ENCODE peak calls at places on chromosomes 1 and 21, in ten cellular contexts. N is prostate gland; O is psoas muscle; Y is AG04450; T is CD4-positive, CD25-positive, alpha-beta regulatory T cell; V is brain microvascular endothelial cell; M is right lobe of liver; X is endothelial cell of umbilical vein; J is iPS DF 6.9; Z is testis. K is an unnamed sample.

GRCh38 chr1:201053155-201053860 is 29.8 kb upstream of the KIF21B start:
- DNase-seq in V (no peak), N (no peak), T (no peak), J (no peak), Z (no peak), M (no peak), O (no peak), Y (no peak), X (no peak), K (peak; percentile 47)

GRCh38 chr1:114299331-114300005 is 145.8 kb upstream of the SYT6 start:
- DNase-seq in M (no peak), X (no peak), Z (no peak), T (no peak), J (no peak), Y (no peak), N (no peak), V (no peak), O (no peak), K (no peak)

GRCh38 chr1:204591473-204592090 is 75.4 kb downstream of the MDM4 start:
- DNase-seq in Y (peak; percentile 16), N (no peak), X (peak; percentile 24), Z (no peak), J (no peak), T (no peak), O (no peak), M (no peak), V (peak; percentile 23), K (no peak)

GRCh38 chr1:3459940-3460652 is 5.6 kb downstream of the ARHGEF16 start:
- DNase-seq in V (no peak), M (peak; percentile 87), N (peak; percentile 79), Z (no peak), Y (no peak), O (peak; percentile 44), X (no peak), T (no peak), J (no peak), K (no peak)

GRCh38 chr21:39593522-39593921 is 19.2 kb upstream of the B3GALT5 start:
- DNase-seq in J (no peak), N (no peak), X (no peak), M (no peak), V (no peak), Y (no peak), O (no peak), Z (no peak), T (no peak), K (no peak)

GRCh38 chr1:145706282-145706681 is 886 bp downstream of the PDZK1 start:
- DNase-seq in Z (no peak), N (no peak), O (no peak), M (no peak), X (no peak), T (no peak), J (no peak), V (peak; percentile 51), Y (no peak), K (no peak)

GRCh38 chr1:50603274-50604271 is 180.3 kb upstream of the DMRTA2 start:
- DNase-seq in Y (no peak), T (no peak), X (peak; percentile 92), V (peak; percentile 25), O (no peak), N (peak; percentile 80), Z (no peak), M (no peak), J (no peak), K (no peak)

GRCh38 chr1:8987881-8988617 is 38.2 kb downstream of the SLC2A7 start:
- DNase-seq in M (no peak), O (peak; percentile 51), X (peak; percentile 64), N (peak; percentile 51), Y (no peak), J (no peak), Z (peak; percentile 72), V (peak; percentile 34), T (peak; percentile 42), K (peak; percentile 63)

GRCh38 chr21:17146426-17146825 is 366.4 kb upstream of the CXADR start:
- DNase-seq in Y (no peak), X (no peak), V (no peak), J (peak; percentile 2), M (no peak), N (no peak), Z (no peak), T (no peak), O (no peak), K (no peak)

GRCh38 chr21:41636636-41637625 is 129.0 kb upstream of the TMPRSS2 start:
- DNase-seq in N (no peak), J (no peak), Y (no peak), Z (no peak), V (no peak), T (no peak), M (no peak), O (no peak), X (no peak), K (no peak)

GRCh38 chr1:243495442-243496172 is 239.8 kb downstream of the SDCCAG8 start:
- DNase-seq in V (no peak), O (no peak), Z (no peak), Y (no peak), X (no peak), T (no peak), M (peak; percentile 92), J (no peak), N (no peak), K (no peak)

GRCh38 chr1:83555871-83556270 is 443.1 kb downstream of the TTLL7 start:
- DNase-seq in T (no peak), V (no peak), O (no peak), Y (no peak), J (no peak), Z (no peak), X (no peak), N (no peak), M (no peak), K (no peak)

GRCh38 chr1:219681876-219682275 is 69.0 kb upstream of the ZC3H11B start:
- DNase-seq in J (no peak), M (no peak), V (no peak), T (no peak), O (no peak), Z (no peak), Y (no peak), N (no peak), X (no peak), K (no peak)

GRCh38 chr1:5975133-5975880 is 16.9 kb downstream of the NPHP4 start:
- DNase-seq in V (peak; percentile 45), Y (peak; percentile 30), Z (peak; percentile 65), O (no peak), N (peak; percentile 44), T (peak; percentile 28), J (no peak), M (peak; percentile 66), X (peak; percentile 57), K (peak; percentile 84)

DNA sequence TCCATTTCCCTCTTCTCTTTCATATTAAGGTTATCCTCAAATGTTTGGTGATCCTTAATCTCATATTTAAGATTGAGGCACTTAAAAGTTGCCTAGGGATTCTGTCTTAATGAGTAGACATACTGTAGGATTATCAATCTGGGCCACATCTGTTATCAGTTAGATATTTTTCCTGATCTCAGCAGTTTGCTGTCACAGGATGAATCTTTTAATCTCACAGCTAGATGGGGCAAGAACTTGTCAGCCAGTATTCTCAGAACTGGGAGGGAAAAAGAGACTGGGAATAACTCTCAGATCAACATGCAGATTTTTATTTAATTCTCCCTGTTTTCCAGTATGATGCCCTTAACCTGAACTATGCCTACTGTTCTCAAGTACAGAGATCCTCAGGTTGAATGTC is 14.0 kb downstream of the ZNF644 start:
- DNase-seq in Z (no peak), Y (no peak), V (no peak), O (no peak), T (no peak), J (no peak), M (no peak), X (no peak), N (no peak), K (no peak)
- H3K27me3 ChIP-seq in Z (no peaks in the 10 kb centered on the region), Y (no peaks in the 10 kb centered on the region), V (no peaks in the 10 kb centered on the region), O (no peaks in the 10 kb centered on the region), T (no peaks in the 10 kb centered on the region), J (no peaks in the 10 kb centered on the region), M (no peaks in the 10 kb centered on the region), X (no peaks in the 10 kb centered on the region), N (no peaks in the 10 kb centered on the region), K (no peaks in the 10 kb centered on the region)

DNA sequence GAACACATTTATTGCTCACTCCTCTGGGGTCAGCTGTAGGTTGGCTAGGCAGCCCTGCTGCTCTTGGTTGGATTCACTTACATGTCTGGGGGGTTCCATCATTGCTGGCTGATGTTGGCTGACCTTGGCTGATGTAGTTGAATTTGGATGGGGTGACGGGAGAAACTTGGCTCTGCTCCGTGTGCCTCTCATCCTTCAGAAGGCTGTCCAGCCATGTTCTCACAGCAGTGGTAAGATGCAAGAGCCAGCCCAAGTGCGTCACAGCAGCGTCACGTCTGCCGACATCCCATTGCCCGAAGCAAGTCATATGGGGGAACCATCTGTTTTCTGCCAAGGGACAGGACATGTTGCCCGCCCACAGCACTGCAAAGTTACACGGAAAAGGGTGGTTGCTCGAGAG is 613.5 kb downstream of the MATN1 start:
- DNase-seq in V (no peak), X (no peak), T (no peak), J (no peak), O (peak; percentile 41), M (no peak), Z (no peak), Y (peak; percentile 33), N (no peak), K (no peak)
- H3K27me3 ChIP-seq in V (peaks cover 9% of the 10 kb centered on the region), X (no peaks in the 10 kb centered on the region), T (no peaks in the 10 kb centered on the region), J (no peaks in the 10 kb centered on the region), O (peaks cover 55% of the 10 kb centered on the region), M (no peaks in the 10 kb centered on the region), Z (no peaks in the 10 kb centered on the region), Y (peaks cover 11% of the 10 kb centered on the region), N (peaks cover 5% of the 10 kb centered on the region), K (no peaks in the 10 kb centered on the region)

GRCh38 chr1:156897078-156897825 is 3.7 kb downstream of the PEAR1 start:
- DNase-seq in Z (no peak), Y (no peak), M (no peak), O (no peak), V (peak; percentile 75), J (no peak), N (no peak), X (peak; percentile 61), T (no peak), K (no peak)

GRCh38 chr1:156895408-156895874 is 1.9 kb downstream of the PEAR1 start:
- DNase-seq in T (no peak), X (no peak), O (no peak), J (no peak), Y (no peak), M (no peak), V (no peak), N (no peak), Z (no peak), K (no peak)

GRCh38 chr1:156896490-156897033 is 3.0 kb downstream of the PEAR1 start:
- DNase-seq in X (peak; percentile 80), Y (peak; percentile 72), Z (no peak), T (no peak), J (no peak), V (peak; percentile 81), M (no peak), N (no peak), O (no peak), K (no peak)

GRCh38 chr1:156894711-156895407 is 1.3 kb downstream of the PEAR1 start:
- DNase-seq in J (no peak), N (no peak), T (no peak), X (peak; percentile 78), O (peak; percentile 51), V (no peak), M (no peak), Z (peak; percentile 65), Y (no peak), K (no peak)

GRCh38 chr1:156895927-156896326 is 2.4 kb downstream of the PEAR1 start:
- DNase-seq in M (no peak), N (no peak), T (no peak), Z (no peak), J (no peak), X (no peak), Y (no peak), V (no peak), O (no peak), K (no peak)
- H3K27me3 ChIP-seq in M (no peaks in the 10 kb centered on the region), N (peaks cover 6% of the 10 kb centered on the region), T (peaks cover 11% of the 10 kb centered on the region), Z (no peaks in the 10 kb centered on the region), J (peaks cover 32% of the 10 kb centered on the region), X (no peaks in the 10 kb centered on the region), Y (no peaks in the 10 kb centered on the region), V (no peaks in the 10 kb centered on the region), O (peaks cover 41% of the 10 kb centered on the region), K (no peaks in the 10 kb centered on the region)

GRCh38 chr1:239389703-239390102 is 3.3 kb downstream of the CHRM3 start:
- DNase-seq in O (no peak), Z (no peak), T (no peak), X (no peak), Y (no peak), V (no peak), M (no peak), J (no peak), N (no peak), K (no peak)
- H3K27me3 ChIP-seq in O (peaks cover 33% of the 10 kb centered on the region), Z (no peaks in the 10 kb centered on the region), T (peaks cover 21% of the 10 kb centered on the region), X (peaks cover 10% of the 10 kb centered on the region), Y (no peaks in the 10 kb centered on the region), V (peaks cover 28% of the 10 kb centered on the region), M (no peaks in the 10 kb centered on the region), J (peaks cover 17% of the 10 kb centered on the region), N (no peaks in the 10 kb centered on the region), K (no peaks in the 10 kb centered on the region)